ENCODE peak calls at places on chromosomes 1 and 21, in six cellular contexts. I is sciatic nerve, W is NCI-H1694 treated with DMSO at 0.1 percent for 48 hours, M is ureter, O is psoas muscle, V is NCI-H460. Q is an unnamed sample.

GRCh38 chr1:213858581-213858980 is 129.2 kb upstream of the PROX1 start:
- DNase-seq in I (no peak), V (no peak), O (no peak), M (no peak), W (no peak), Q (no peak)

GRCh38 chr1:113677250-113678158 is 81.8 kb downstream of the PHTF1 start:
- DNase-seq in V (peak; percentile 42), O (peak; percentile 21), M (no peak), W (peak; percentile 54), I (no peak), Q (no peak)

GRCh38 chr1:208243851-208244583 is at the start of gene PLXNA2:
- DNase-seq in M (peak; percentile 91), O (peak; percentile 88), V (peak; percentile 87), I (peak; percentile 85), W (peak; percentile 37), Q (peak; percentile 77)

GRCh38 chr1:208221291-208221622 is 22.9 kb downstream of the PLXNA2 start:
- DNase-seq in M (no peak), I (no peak), O (no peak), V (no peak), W (no peak), Q (no peak)

GRCh38 chr1:31768939-31769704 is 5.0 kb upstream of the ADGRB2 start:
- DNase-seq in O (no peak), M (no peak), W (no peak), I (no peak), V (no peak), Q (no peak)

GRCh38 chr1:229296541-229296941 is 25.6 kb downstream of the RAB4A start:
- DNase-seq in W (no peak), V (no peak), M (no peak), I (no peak), O (peak; percentile 53), Q (no peak)

GRCh38 chr1:203039609-203040517 is 13.6 kb downstream of the PPFIA4 start:
- DNase-seq in M (no peak), V (no peak), W (peak; percentile 60), O (no peak), I (peak; percentile 53), Q (no peak)

GRCh38 chr1:54510715-54511270 is 37.2 kb upstream of the ACOT11 start:
- DNase-seq in V (no peak), I (no peak), W (no peak), O (no peak), M (no peak), Q (no peak)

GRCh38 chr1:42434340-42434739 is 21.5 kb downstream of the ZMYND12 start:
- DNase-seq in W (no peak), M (no peak), O (no peak), I (no peak), V (no peak), Q (no peak)

GRCh38 chr21:45847870-45848269 is 133.7 kb upstream of the COL6A1 start:
- DNase-seq in O (no peak), V (no peak), I (no peak), W (no peak), M (no peak), Q (no peak)

GRCh38 chr1:231934797-231935196 is 308.2 kb downstream of the DISC1 start:
- DNase-seq in W (peak; percentile 85), I (no peak), M (no peak), O (no peak), V (no peak), Q (no peak)

GRCh38 chr1:31413405-31414005 is 492 bp downstream of the SERINC2 start:
- DNase-seq in M (peak; percentile 86), V (peak; percentile 26), O (peak; percentile 88), W (no peak), I (peak; percentile 77), Q (peak; percentile 79)

GRCh38 chr21:43957629-43958362 is 54.3 kb upstream of the TRAPPC10 start:
- DNase-seq in I (no peak), W (no peak), O (peak; percentile 4), M (no peak), V (no peak), Q (no peak)

GRCh38 chr1:19443321-19443720 is 42.0 kb downstream of the CAPZB start:
- DNase-seq in I (no peak), O (no peak), V (no peak), M (no peak), W (no peak), Q (no peak)

GRCh38 chr1:154176341-154176740 is 15.6 kb downstream of the TPM3 start:
- DNase-seq in O (no peak), M (no peak), I (no peak), V (no peak), W (no peak), Q (peak; percentile 34)

GRCh38 chr1:174995121-174995520 is 4.6 kb upstream of the CACYBP start:
- DNase-seq in V (no peak), W (no peak), O (no peak), M (no peak), I (no peak), Q (no peak)

GRCh38 chr1:44630116-44630515 is 44.2 kb downstream of the TMEM53 start:
- DNase-seq in I (no peak), W (no peak), O (no peak), M (no peak), V (no peak), Q (no peak)

GRCh38 chr21:32702702-32703101 is 25.1 kb downstream of the SYNJ1 start:
- DNase-seq in I (no peak), W (no peak), V (no peak), O (no peak), M (no peak), Q (no peak)

GRCh38 chr1:161736332-161736969 is 13.1 kb upstream of the DUSP12 start:
- DNase-seq in O (no peak), V (peak; percentile 19), W (no peak), M (no peak), I (no peak), Q (no peak)

GRCh38 chr1:64223329-64224151 is 20.1 kb downstream of the UBE2U start:
- DNase-seq in W (no peak), O (no peak), M (no peak), I (no peak), V (no peak), Q (no peak)

GRCh38 chr1:89698624-89699023 is 65.7 kb downstream of the LRRC8C start:
- DNase-seq in W (no peak), V (no peak), I (no peak), O (no peak), M (no peak), Q (no peak)

GRCh38 chr1:165764277-165764676 is 4.4 kb downstream of the TMCO1 start:
- DNase-seq in M (no peak), I (no peak), O (no peak), V (no peak), W (no peak), Q (no peak)

GRCh38 chr21:27885296-27885711 is 918.4 kb upstream of the ADAMTS5 start:
- DNase-seq in V (no peak), M (no peak), W (no peak), I (no peak), O (no peak), Q (no peak)

GRCh38 chr1:60483471-60483870 is 409.9 kb upstream of the C1orf87 start:
- DNase-seq in O (no peak), V (no peak), I (no peak), W (no peak), M (no peak), Q (no peak)

GRCh38 chr1:160325252-160325651 is 17.8 kb downstream of the COPA start:
- DNase-seq in W (no peak), O (no peak), M (no peak), V (no peak), I (no peak), Q (no peak)

GRCh38 chr21:45085700-45086099 is 11.3 kb downstream of the ADARB1 start:
- DNase-seq in V (no peak), M (no peak), I (no peak), O (no peak), W (no peak), Q (no peak)

GRCh38 chr1:64312431-64312830 is 109.0 kb downstream of the UBE2U start:
- DNase-seq in W (no peak), O (no peak), V (no peak), M (no peak), I (no peak), Q (no peak)

GRCh38 chr21:41233913-41234312 is 66.0 kb downstream of the BACE2 start:
- DNase-seq in M (no peak), I (no peak), W (no peak), O (no peak), V (no peak), Q (no peak)

GRCh38 chr1:175673236-175674150 is 69.9 kb downstream of the TNR start:
- DNase-seq in M (no peak), I (no peak), O (no peak), V (no peak), W (no peak), Q (no peak)

GRCh38 chr1:119632103-119632490 is 16.0 kb downstream of the ZNF697 start:
- DNase-seq in O (no peak), I (no peak), W (no peak), M (no peak), V (no peak), Q (peak; percentile 31)

Q was measured in tibial artery.